ENCODE peak calls at places on chromosomes 7 and 10, in six cellular contexts. Q, C, N, X, G and D are unnamed samples.

GRCh38 chr7:54831644-54832095 is 72.7 kb upstream of the SEC61G start:
- DNase-seq in Q (no peak), C (no peak), N (no peak), X (no peak), G (no peak), D (no peak)

GRCh38 chr10:70480254-70480861 is 1.8 kb downstream of the PALD1 start:
- DNase-seq in Q (no peak), C (no peak), N (no peak), X (no peak), G (no peak), D (no peak)

GRCh38 chr7:121576148-121576921 is 180.2 kb upstream of the FAM3C start:
- DNase-seq in Q (no peak), C (no peak), N (no peak), X (no peak), G (no peak), D (no peak)

GRCh38 chr10:33675235-33675634 is 340.8 kb upstream of the NRP1 start:
- DNase-seq in Q (no peak), C (no peak), N (no peak), X (no peak), G (no peak), D (no peak)

GRCh38 chr7:98354511-98355249 is 46.2 kb downstream of the BAIAP2L1 start:
- DNase-seq in Q (no peak), C (peak), N (no peak), X (no peak), G (peak), D (no peak)

GRCh38 chr10:48929413-48929990 is 10.1 kb downstream of the LRRC18 start:
- DNase-seq in Q (no peak), C (no peak), N (no peak), X (no peak), G (no peak), D (no peak)

GRCh38 chr10:18400911-18401260 is 250.5 kb downstream of the NSUN6 start:
- DNase-seq in Q (no peak), C (peak), N (no peak), X (no peak), G (no peak), D (no peak)

GRCh38 chr7:149772236-149772820 is 1.1 kb downstream of the ZNF467 start:
- DNase-seq in Q (no peak), C (no peak), N (no peak), X (no peak), G (no peak), D (no peak)

GRCh38 chr10:35012781-35013180 is 77.4 kb downstream of the CUL2 start:
- DNase-seq in Q (no peak), C (no peak), N (no peak), X (no peak), G (no peak), D (no peak)

GRCh38 chr10:25105753-25106260 is 69.0 kb upstream of the GPR158 start:
- DNase-seq in Q (no peak), C (no peak), N (no peak), X (no peak), G (no peak), D (no peak)